ENCODE peak calls at places on chromosome 13, in five cellular contexts. One of them, this sample, is unnamed.

GRCh38 chr13:38537026-38537425 is 149.9 kb upstream of the FREM2 start:
- DNase-seq in H1: no peak
- DNase-seq in HCT116: no peak
- DNase-seq in GM12878: no peak
- DNase-seq in K562: no peak
- DNase-seq in this sample: no peak

GRCh38 chr13:108227651-108228272 is 9.6 kb downstream of the ABHD13 start:
- DNase-seq in H1: no peak
- DNase-seq in HCT116: peak; percentile 19
- DNase-seq in GM12878: no peak
- DNase-seq in K562: peak; percentile 29
- DNase-seq in this sample: peak; percentile 22

GRCh38 chr13:76597868-76598267 is 288.3 kb downstream of the KCTD12 start:
- DNase-seq in H1: no peak
- DNase-seq in HCT116: no peak
- DNase-seq in GM12878: no peak
- DNase-seq in K562: no peak
- DNase-seq in this sample: no peak

GRCh38 chr13:41007359-41008118 is 11.6 kb downstream of the ELF1 start:
- DNase-seq in H1: no peak
- DNase-seq in HCT116: no peak
- DNase-seq in GM12878: no peak
- DNase-seq in K562: peak; percentile 31
- DNase-seq in this sample: no peak

GRCh38 chr13:49225358-49226042 is 5.4 kb downstream of the MLNR start:
- DNase-seq in H1: no peak
- DNase-seq in HCT116: no peak
- DNase-seq in GM12878: no peak
- DNase-seq in K562: no peak
- DNase-seq in this sample: no peak

GRCh38 chr13:40063743-40064142 is 408.3 kb downstream of the COG6 start:
- DNase-seq in H1: no peak
- DNase-seq in HCT116: no peak
- DNase-seq in GM12878: no peak
- DNase-seq in K562: no peak
- DNase-seq in this sample: no peak

GRCh38 chr13:76829572-76830327 is 56.5 kb downstream of the KCTD12 start:
- DNase-seq in H1: no peak
- DNase-seq in HCT116: no peak
- DNase-seq in GM12878: no peak
- DNase-seq in K562: no peak
- DNase-seq in this sample: no peak

GRCh38 chr13:39401756-39402155 is 201.2 kb downstream of the LHFPL6 start:
- DNase-seq in H1: no peak
- DNase-seq in HCT116: no peak
- DNase-seq in GM12878: no peak
- DNase-seq in K562: peak; percentile 3
- DNase-seq in this sample: no peak

GRCh38 chr13:31011193-31011860 is 78.9 kb downstream of the TEX26 start:
- DNase-seq in H1: no peak
- DNase-seq in HCT116: no peak
- DNase-seq in GM12878: no peak
- DNase-seq in K562: no peak
- DNase-seq in this sample: no peak

GRCh38 chr13:113029487-113030258 is 60.7 kb downstream of the MCF2L start:
- DNase-seq in H1: no peak
- DNase-seq in HCT116: no peak
- DNase-seq in GM12878: no peak
- DNase-seq in K562: peak; percentile 61
- DNase-seq in this sample: no peak

GRCh38 chr13:75399168-75399878 is 82.6 kb downstream of the TBC1D4 start:
- DNase-seq in H1: no peak
- DNase-seq in HCT116: no peak
- DNase-seq in GM12878: no peak
- DNase-seq in K562: no peak
- DNase-seq in this sample: no peak

DNA sequence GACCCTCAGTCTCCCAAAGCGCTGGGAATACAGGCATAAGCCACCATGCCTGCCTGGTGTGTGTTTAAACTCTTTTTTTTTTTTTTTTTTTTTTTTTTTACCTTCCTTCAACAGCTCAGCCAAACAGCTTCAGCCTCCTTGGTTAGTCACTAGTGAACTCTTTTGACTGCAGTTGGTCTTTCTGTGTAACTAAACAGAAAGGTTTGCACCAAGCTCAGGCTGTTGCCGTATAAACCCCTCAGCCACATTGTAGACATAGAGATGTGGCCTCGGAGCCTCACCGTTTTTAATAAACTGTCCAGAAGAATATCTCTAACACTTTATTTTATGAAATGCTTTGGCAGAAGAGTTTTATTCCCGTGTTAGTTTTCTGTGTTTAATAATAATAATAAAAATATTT is 171.6 kb upstream of the MAB21L1 start:
- DNase-seq in H1: no peak
- DNase-seq in HCT116: no peak
- DNase-seq in GM12878: no peak
- DNase-seq in K562: no peak
- DNase-seq in this sample: no peak
- TF ChIP-seq JUND in H1: no peak
- TF ChIP-seq JUND in HCT116: no peak
- TF ChIP-seq JUND in GM12878: no peak
- TF ChIP-seq JUND in K562: no peak
- TF ChIP-seq JUND in this sample: no peak

DNA sequence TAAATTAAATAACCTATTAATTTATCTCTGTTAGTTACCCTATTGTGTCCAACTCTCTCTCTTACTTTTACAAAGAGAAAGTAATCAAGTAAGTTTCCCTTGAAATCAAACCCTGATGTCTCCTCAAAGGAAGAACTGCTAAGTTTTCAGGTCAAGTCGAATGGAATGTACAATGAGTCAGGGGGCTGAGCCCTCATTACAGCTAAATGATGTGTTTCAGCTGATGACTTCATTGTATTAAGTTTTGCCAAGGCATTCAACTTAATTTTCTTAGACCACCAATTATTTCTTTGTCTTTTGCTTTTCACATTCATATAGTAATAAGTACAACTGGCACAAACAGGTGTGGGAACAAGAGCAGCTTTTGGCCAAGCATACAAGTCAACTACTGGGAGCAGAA is 54.7 kb upstream of the DCT start:
- DNase-seq in H1: no peak
- DNase-seq in HCT116: no peak
- DNase-seq in GM12878: no peak
- DNase-seq in K562: no peak
- DNase-seq in this sample: no peak
- TF ChIP-seq JUND in H1: no peak
- TF ChIP-seq JUND in HCT116: no peak
- TF ChIP-seq JUND in GM12878: no peak
- TF ChIP-seq JUND in K562: no peak
- TF ChIP-seq JUND in this sample: no peak

GRCh38 chr13:47179321-47179720 is 282.5 kb upstream of the HTR2A start:
- DNase-seq in H1: no peak
- DNase-seq in HCT116: no peak
- DNase-seq in GM12878: no peak
- DNase-seq in K562: no peak
- DNase-seq in this sample: no peak

GRCh38 chr13:47170971-47171370 is 274.1 kb upstream of the HTR2A start:
- DNase-seq in H1: no peak
- DNase-seq in HCT116: no peak
- DNase-seq in GM12878: no peak
- DNase-seq in K562: no peak
- DNase-seq in this sample: no peak

GRCh38 chr13:47178090-47178950 is 281.5 kb upstream of the HTR2A start:
- DNase-seq in H1: no peak
- DNase-seq in HCT116: no peak
- DNase-seq in GM12878: no peak
- DNase-seq in K562: no peak
- DNase-seq in this sample: no peak

GRCh38 chr13:47175172-47175806 is 278.4 kb upstream of the HTR2A start:
- DNase-seq in H1: no peak
- DNase-seq in HCT116: no peak
- DNase-seq in GM12878: no peak
- DNase-seq in K562: no peak
- DNase-seq in this sample: no peak
- TF ChIP-seq JUND in H1: no peak
- TF ChIP-seq JUND in HCT116: no peak
- TF ChIP-seq JUND in GM12878: no peak
- TF ChIP-seq JUND in K562: peak; percentile 20
- TF ChIP-seq JUND in this sample: no peak

DNA sequence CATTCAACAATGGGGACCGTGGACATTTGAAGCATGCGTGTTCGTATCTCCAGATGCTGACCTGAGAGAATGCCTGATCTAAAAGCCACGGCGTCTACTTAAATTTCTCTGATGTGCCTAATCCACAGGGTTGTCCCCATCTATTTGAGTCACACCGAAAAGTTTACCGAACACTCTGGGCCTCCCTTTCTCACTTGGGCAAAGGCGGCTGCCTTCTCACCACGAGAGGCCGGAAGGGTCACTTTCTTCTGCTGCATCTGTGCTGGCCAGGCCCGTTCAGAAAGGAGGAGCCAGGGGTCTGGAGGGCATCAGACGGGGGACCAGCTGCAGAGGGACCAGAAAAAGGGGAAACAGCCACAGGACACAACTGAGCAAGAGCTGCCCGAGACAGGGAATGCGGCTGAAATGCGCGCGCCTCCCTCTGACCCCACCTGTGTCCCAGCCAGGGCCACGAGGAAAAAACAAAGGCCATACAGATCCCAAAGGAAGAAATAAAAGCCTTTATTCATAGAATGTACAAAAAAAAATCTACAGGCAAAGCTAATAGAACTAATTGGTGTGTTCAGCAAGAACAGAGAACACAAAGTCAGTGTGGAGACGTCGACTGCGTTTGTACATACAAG is 71.3 kb upstream of the C13orf46 start:
- DNase-seq in H1: no peak
- DNase-seq in HCT116: no peak
- DNase-seq in GM12878: no peak
- DNase-seq in K562: no peak
- DNase-seq in this sample: no peak
- TF ChIP-seq JUND in H1: no peak
- TF ChIP-seq JUND in HCT116: no peak
- TF ChIP-seq JUND in GM12878: no peak
- TF ChIP-seq JUND in K562: no peak
- TF ChIP-seq JUND in this sample: no peak

DNA sequence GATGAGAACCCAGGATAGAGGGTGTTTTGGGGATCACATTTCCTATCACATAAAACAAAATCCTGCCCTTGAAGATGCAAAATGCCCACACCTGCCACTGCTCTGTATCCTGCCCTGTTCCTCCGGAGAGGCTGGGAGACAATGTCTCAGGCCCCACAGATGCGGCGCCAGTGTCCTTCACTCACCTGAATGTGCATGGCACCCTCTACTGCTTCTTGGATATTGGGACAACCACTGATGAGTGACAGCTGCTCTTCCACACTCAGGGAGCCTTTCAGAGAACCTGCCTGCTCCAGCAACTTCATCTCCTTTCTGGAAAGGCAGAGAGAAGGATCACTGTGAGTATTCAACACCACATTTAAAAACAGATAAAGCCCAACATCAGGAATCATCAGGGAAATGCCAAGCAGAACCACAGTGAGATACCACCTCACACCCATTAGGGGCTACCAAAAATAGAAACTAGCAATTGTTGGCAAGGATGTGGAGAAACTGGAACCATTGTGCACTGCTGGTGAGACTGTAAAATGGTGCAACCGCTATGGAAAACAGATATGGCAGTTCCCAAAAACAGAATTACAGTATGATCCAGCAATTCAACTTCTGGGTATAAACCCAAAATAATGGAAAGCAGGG is 36.4 kb downstream of the CRYL1 start:
- DNase-seq in H1: no peak
- DNase-seq in HCT116: peak; percentile 49
- DNase-seq in GM12878: no peak
- DNase-seq in K562: no peak
- DNase-seq in this sample: peak; percentile 85
- TF ChIP-seq JUND in H1: no peak
- TF ChIP-seq JUND in HCT116: no peak
- TF ChIP-seq JUND in GM12878: no peak
- TF ChIP-seq JUND in K562: no peak
- TF ChIP-seq JUND in this sample: no peak

DNA sequence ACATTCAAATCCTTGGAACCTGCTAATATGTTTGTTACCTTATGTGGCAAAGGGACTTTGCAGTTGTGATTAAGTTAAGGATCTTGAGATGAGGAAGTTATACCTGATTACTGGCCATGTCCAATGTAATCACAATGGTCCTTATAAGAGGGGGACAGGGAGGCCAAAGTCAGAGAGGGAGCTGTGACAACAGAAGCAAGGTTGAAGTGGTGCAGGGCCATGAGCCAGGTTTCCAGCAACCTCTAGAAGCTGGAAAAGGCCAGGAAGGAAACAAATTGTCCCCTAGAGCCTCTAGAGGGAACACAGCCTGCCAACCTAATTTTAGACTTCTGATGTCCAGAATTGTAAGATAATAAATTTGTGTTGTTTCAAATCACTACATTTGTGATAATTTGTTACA is 334.7 kb upstream of the DACH1 start:
- DNase-seq in H1: no peak
- DNase-seq in HCT116: no peak
- DNase-seq in GM12878: no peak
- DNase-seq in K562: no peak
- DNase-seq in this sample: no peak
- TF ChIP-seq JUND in H1: no peak
- TF ChIP-seq JUND in HCT116: no peak
- TF ChIP-seq JUND in GM12878: no peak
- TF ChIP-seq JUND in K562: no peak
- TF ChIP-seq JUND in this sample: no peak

GRCh38 chr13:37026778-37027177 is 26.2 kb downstream of the EXOSC8 start:
- DNase-seq in H1: no peak
- DNase-seq in HCT116: no peak
- DNase-seq in GM12878: no peak
- DNase-seq in K562: no peak
- DNase-seq in this sample: no peak

GRCh38 chr13:37023871-37024270 is 23.3 kb downstream of the EXOSC8 start:
- DNase-seq in H1: no peak
- DNase-seq in HCT116: no peak
- DNase-seq in GM12878: no peak
- DNase-seq in K562: no peak
- DNase-seq in this sample: no peak

GRCh38 chr13:37027639-37028038 is 27.1 kb downstream of the EXOSC8 start:
- DNase-seq in H1: no peak
- DNase-seq in HCT116: no peak
- DNase-seq in GM12878: no peak
- DNase-seq in K562: no peak
- DNase-seq in this sample: no peak

GRCh38 chr13:37029617-37030016 is 29.0 kb downstream of the EXOSC8 start:
- DNase-seq in H1: no peak
- DNase-seq in HCT116: no peak
- DNase-seq in GM12878: no peak
- DNase-seq in K562: no peak
- DNase-seq in this sample: no peak
- TF ChIP-seq JUND in H1: no peak
- TF ChIP-seq JUND in HCT116: no peak
- TF ChIP-seq JUND in GM12878: no peak
- TF ChIP-seq JUND in K562: no peak
- TF ChIP-seq JUND in this sample: no peak